ENCODE peak calls at places on chromosomes 4 and X, in four cellular contexts. One of them, this sample, is unnamed.

GRCh38 chr4:67931256-67931655 is 32.0 kb downstream of the TMPRSS11A start:
- DNase-seq in AG09309: no peak
- DNase-seq in cardiac fibroblast: no peak
- DNase-seq in dorsolateral prefrontal cortex: no peak
- DNase-seq in this sample: no peak

GRCh38 chr4:98851806-98852205 is 77.1 kb downstream of the EIF4E start:
- DNase-seq in AG09309: peak; percentile 24
- DNase-seq in cardiac fibroblast: peak; percentile 55
- DNase-seq in dorsolateral prefrontal cortex: no peak
- DNase-seq in this sample: no peak

GRCh38 chr4:113874480-113874879 is 105.0 kb downstream of the ARSJ start:
- DNase-seq in AG09309: no peak
- DNase-seq in cardiac fibroblast: no peak
- DNase-seq in dorsolateral prefrontal cortex: no peak
- DNase-seq in this sample: no peak

GRCh38 chrX:4932790-4933189 is 1219.3 kb upstream of the PRKX start:
- DNase-seq in AG09309: no peak
- DNase-seq in cardiac fibroblast: no peak
- DNase-seq in dorsolateral prefrontal cortex: no peak
- DNase-seq in this sample: peak; percentile 31

GRCh38 chr4:104616401-104616820 is 121.7 kb upstream of the CXXC4 start:
- DNase-seq in AG09309: no peak
- DNase-seq in cardiac fibroblast: peak; percentile 10
- DNase-seq in dorsolateral prefrontal cortex: no peak
- DNase-seq in this sample: no peak

GRCh38 chr4:123361195-123361861 is 35.3 kb upstream of the SPRY1 start:
- DNase-seq in AG09309: peak; percentile 60
- DNase-seq in cardiac fibroblast: peak; percentile 94
- DNase-seq in dorsolateral prefrontal cortex: no peak
- DNase-seq in this sample: peak; percentile 85

GRCh38 chrX:46327229-46328081 is 217.8 kb downstream of the ZNF674 start:
- DNase-seq in AG09309: no peak
- DNase-seq in cardiac fibroblast: peak; percentile 69
- DNase-seq in dorsolateral prefrontal cortex: no peak
- DNase-seq in this sample: no peak

GRCh38 chr4:147103403-147103946 is 157.8 kb upstream of the TTC29 start:
- DNase-seq in AG09309: peak; percentile 93
- DNase-seq in cardiac fibroblast: peak; percentile 96
- DNase-seq in dorsolateral prefrontal cortex: no peak
- DNase-seq in this sample: peak; percentile 99

GRCh38 chrX:154093965-154094364 is 3.6 kb downstream of the MECP2 start:
- DNase-seq in AG09309: no peak
- DNase-seq in cardiac fibroblast: no peak
- DNase-seq in dorsolateral prefrontal cortex: no peak
- DNase-seq in this sample: no peak

GRCh38 chr4:8508266-8508665 is 67.7 kb downstream of the TRMT44 start:
- DNase-seq in AG09309: no peak
- DNase-seq in cardiac fibroblast: no peak
- DNase-seq in dorsolateral prefrontal cortex: no peak
- DNase-seq in this sample: no peak

GRCh38 chr4:4866124-4866832 is 6.8 kb downstream of the MSX1 start:
- DNase-seq in AG09309: no peak
- DNase-seq in cardiac fibroblast: no peak
- DNase-seq in dorsolateral prefrontal cortex: no peak
- DNase-seq in this sample: no peak

GRCh38 chr4:158968961-158969360 is 133.9 kb upstream of the RAPGEF2 start:
- DNase-seq in AG09309: no peak
- DNase-seq in cardiac fibroblast: no peak
- DNase-seq in dorsolateral prefrontal cortex: no peak
- DNase-seq in this sample: no peak

GRCh38 chr4:135032670-135033069 is 831.1 kb upstream of the PABPC4L start:
- DNase-seq in AG09309: no peak
- DNase-seq in cardiac fibroblast: no peak
- DNase-seq in dorsolateral prefrontal cortex: no peak
- DNase-seq in this sample: no peak

GRCh38 chr4:174119051-174119450 is 164.4 kb downstream of the FBXO8 start:
- DNase-seq in AG09309: peak; percentile 29
- DNase-seq in cardiac fibroblast: peak; percentile 78
- DNase-seq in dorsolateral prefrontal cortex: no peak
- DNase-seq in this sample: peak; percentile 68

GRCh38 chr4:174118171-174118570 is 165.3 kb downstream of the FBXO8 start:
- DNase-seq in AG09309: no peak
- DNase-seq in cardiac fibroblast: no peak
- DNase-seq in dorsolateral prefrontal cortex: no peak
- DNase-seq in this sample: no peak

GRCh38 chr4:174117445-174117844 is 166.0 kb downstream of the FBXO8 start:
- DNase-seq in AG09309: no peak
- DNase-seq in cardiac fibroblast: no peak
- DNase-seq in dorsolateral prefrontal cortex: no peak
- DNase-seq in this sample: no peak

GRCh38 chr4:174120446-174121142 is 162.9 kb downstream of the FBXO8 start:
- DNase-seq in AG09309: peak; percentile 31
- DNase-seq in cardiac fibroblast: peak; percentile 92
- DNase-seq in dorsolateral prefrontal cortex: no peak
- DNase-seq in this sample: peak; percentile 71

DNA sequence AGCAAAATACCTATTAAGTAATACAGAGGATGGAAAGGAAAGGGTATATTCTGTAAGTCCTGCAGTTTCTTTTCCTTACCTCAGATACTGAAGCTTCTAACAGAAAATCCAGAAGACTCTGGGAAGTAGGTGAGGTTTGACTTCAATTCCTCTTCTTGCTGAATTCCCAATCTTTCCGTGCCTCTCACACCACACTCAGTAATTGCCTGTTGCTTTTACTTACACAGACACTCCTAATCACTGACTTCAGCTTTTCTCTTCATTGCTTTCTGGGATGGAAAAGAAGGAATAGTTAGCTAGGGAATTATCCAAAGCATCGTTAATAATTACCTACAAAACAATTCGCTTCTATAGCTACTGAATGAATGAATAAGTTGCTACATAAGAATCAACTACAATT is 163.6 kb downstream of the FBXO8 start:
- DNase-seq in AG09309: no peak
- DNase-seq in cardiac fibroblast: no peak
- DNase-seq in dorsolateral prefrontal cortex: no peak
- DNase-seq in this sample: no peak
- H3K4me3 ChIP-seq in AG09309: no peak overlapping the region
- H3K4me3 ChIP-seq in cardiac fibroblast: no peak overlapping the region
- H3K4me3 ChIP-seq in dorsolateral prefrontal cortex: peak overlapping the region; percentile 35
- H3K4me3 ChIP-seq in this sample: peak overlapping the region; percentile 37

GRCh38 chr4:170497729-170498128 is 408.0 kb upstream of the AADAT start:
- DNase-seq in AG09309: no peak
- DNase-seq in cardiac fibroblast: no peak
- DNase-seq in dorsolateral prefrontal cortex: no peak
- DNase-seq in this sample: no peak
- H3K4me3 ChIP-seq in AG09309: no peak overlapping the region
- H3K4me3 ChIP-seq in cardiac fibroblast: no peak overlapping the region
- H3K4me3 ChIP-seq in dorsolateral prefrontal cortex: no peak overlapping the region
- H3K4me3 ChIP-seq in this sample: no peak overlapping the region

DNA sequence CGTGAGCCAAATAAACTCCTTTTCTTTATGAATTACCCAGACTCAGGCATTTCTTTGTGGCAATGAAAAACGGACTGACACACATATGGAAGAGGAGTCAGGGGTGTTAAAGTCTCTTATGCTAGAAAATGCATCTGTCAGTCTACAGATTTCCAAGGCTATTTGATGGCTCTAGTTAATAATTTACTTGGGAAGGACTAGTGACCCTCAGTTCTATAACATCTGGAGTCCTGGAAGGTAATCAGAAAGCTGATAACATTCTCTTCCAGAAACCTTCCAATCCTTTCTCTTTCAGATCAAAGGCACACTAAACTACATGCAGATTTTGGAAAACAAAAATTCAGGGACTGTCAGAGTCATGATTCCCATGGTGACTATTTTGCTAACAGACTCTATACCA is 142.0 kb upstream of the TEX13D start:
- DNase-seq in AG09309: no peak
- DNase-seq in cardiac fibroblast: no peak
- DNase-seq in dorsolateral prefrontal cortex: no peak
- DNase-seq in this sample: no peak
- H3K4me3 ChIP-seq in AG09309: no peak overlapping the region
- H3K4me3 ChIP-seq in cardiac fibroblast: no peak overlapping the region
- H3K4me3 ChIP-seq in dorsolateral prefrontal cortex: no peak overlapping the region
- H3K4me3 ChIP-seq in this sample: no peak overlapping the region

GRCh38 chr4:57612279-57612678 is 502.1 kb upstream of the IGFBP7 start:
- DNase-seq in AG09309: no peak
- DNase-seq in cardiac fibroblast: no peak
- DNase-seq in dorsolateral prefrontal cortex: no peak
- DNase-seq in this sample: no peak

DNA sequence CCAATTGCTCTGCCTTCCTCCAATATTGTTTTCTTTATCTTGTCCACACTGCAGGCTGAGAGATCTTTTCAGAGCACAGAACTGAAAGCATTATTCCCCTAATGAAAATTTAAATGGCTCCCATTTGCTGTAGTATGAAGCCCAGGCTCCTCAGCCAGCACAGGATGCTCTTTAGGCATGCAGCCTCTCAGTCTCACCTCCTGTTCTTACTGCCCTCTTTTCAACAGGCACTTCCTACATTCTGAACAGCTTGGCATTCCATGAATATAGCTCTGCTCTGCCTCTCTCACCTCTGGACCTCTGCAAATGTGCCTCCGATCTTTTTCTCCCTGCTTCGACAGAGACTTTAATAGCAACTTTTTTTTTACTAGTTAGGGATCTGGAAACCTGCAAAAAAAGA is 504.3 kb upstream of the IGFBP7 start:
- DNase-seq in AG09309: no peak
- DNase-seq in cardiac fibroblast: no peak
- DNase-seq in dorsolateral prefrontal cortex: no peak
- DNase-seq in this sample: no peak
- H3K4me3 ChIP-seq in AG09309: no peak overlapping the region
- H3K4me3 ChIP-seq in cardiac fibroblast: no peak overlapping the region
- H3K4me3 ChIP-seq in dorsolateral prefrontal cortex: no peak overlapping the region
- H3K4me3 ChIP-seq in this sample: no peak overlapping the region

DNA sequence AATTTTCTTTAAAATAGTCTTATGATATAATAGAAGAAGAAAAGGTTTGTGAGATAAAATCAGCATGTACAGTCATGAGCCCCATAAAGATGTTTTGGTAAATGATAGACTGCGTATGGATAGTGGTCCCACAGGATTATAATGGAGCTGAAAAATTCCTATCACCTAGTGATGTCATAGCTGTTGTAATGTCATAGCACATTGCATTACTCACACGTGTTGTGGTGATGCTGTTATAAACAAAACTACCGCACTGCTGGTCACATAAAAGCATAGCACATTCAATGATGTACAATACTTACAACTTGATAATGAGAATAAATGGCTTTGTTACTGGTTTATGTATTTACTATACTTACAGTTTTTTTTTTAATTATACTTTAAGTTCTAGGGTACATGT is 715.2 kb upstream of the HTR2C start:
- DNase-seq in AG09309: no peak
- DNase-seq in cardiac fibroblast: peak; percentile 0
- DNase-seq in dorsolateral prefrontal cortex: no peak
- DNase-seq in this sample: no peak
- H3K4me3 ChIP-seq in AG09309: no peak overlapping the region
- H3K4me3 ChIP-seq in cardiac fibroblast: no peak overlapping the region
- H3K4me3 ChIP-seq in dorsolateral prefrontal cortex: no peak overlapping the region
- H3K4me3 ChIP-seq in this sample: no peak overlapping the region

This sample was measured in skeletal muscle cell.